ENCODE peak calls at places on chromosomes 1 and 21, in ten cellular contexts. One of them, this sample, is unnamed.

GRCh38 chr1:204733289-204733688 is 47.8 kb upstream of the LRRN2 start:
- DNase-seq in neural progenitor cell: no peak
- DNase-seq in NCI-H2081 treated with DMSO at 0.1 percent for 48 hours: no peak
- DNase-seq in OCI-M1: no peak
- DNase-seq in astrocyte of the cerebellum: no peak
- DNase-seq in stimulated activated CD8-positive, alpha-beta memory T cell treated with anti-CD3 and anti-CD28 coated beads, Interleukin-4, amount 100 ng/mL, for 24 hours: no peak
- DNase-seq in anterior cingulate cortex: no peak
- DNase-seq in H7: no peak
- DNase-seq in aorta: no peak
- DNase-seq in stimulated activated CD4-positive, alpha-beta T cell treated with anti-CD3 and anti-CD28 coated beads, Interleukin-2, amount 100 ng/mL, for 48 hours: no peak
- DNase-seq in this sample: no peak

GRCh38 chr1:93839307-93839706 is 39.7 kb downstream of the DNTTIP2 start:
- DNase-seq in stimulated activated CD8-positive, alpha-beta memory T cell treated with anti-CD3 and anti-CD28 coated beads, Interleukin-4, amount 100 ng/mL, for 24 hours: no peak
- DNase-seq in anterior cingulate cortex: no peak
- DNase-seq in aorta: no peak
- DNase-seq in stimulated activated CD4-positive, alpha-beta T cell treated with anti-CD3 and anti-CD28 coated beads, Interleukin-2, amount 100 ng/mL, for 48 hours: no peak
- DNase-seq in neural progenitor cell: no peak
- DNase-seq in NCI-H2081 treated with DMSO at 0.1 percent for 48 hours: no peak
- DNase-seq in H7: no peak
- DNase-seq in OCI-M1: peak
- DNase-seq in astrocyte of the cerebellum: no peak
- DNase-seq in this sample: peak

GRCh38 chr1:211133393-211133840 is 531 bp downstream of the KCNH1 start:
- DNase-seq in H7: peak
- DNase-seq in aorta: no peak
- DNase-seq in astrocyte of the cerebellum: no peak
- DNase-seq in NCI-H2081 treated with DMSO at 0.1 percent for 48 hours: no peak
- DNase-seq in stimulated activated CD4-positive, alpha-beta T cell treated with anti-CD3 and anti-CD28 coated beads, Interleukin-2, amount 100 ng/mL, for 48 hours: no peak
- DNase-seq in OCI-M1: no peak
- DNase-seq in neural progenitor cell: peak
- DNase-seq in anterior cingulate cortex: no peak
- DNase-seq in stimulated activated CD8-positive, alpha-beta memory T cell treated with anti-CD3 and anti-CD28 coated beads, Interleukin-4, amount 100 ng/mL, for 24 hours: peak
- DNase-seq in this sample: peak

GRCh38 chr21:36369064-36369685 is 16.0 kb upstream of the CHAF1B start:
- DNase-seq in neural progenitor cell: no peak
- DNase-seq in aorta: no peak
- DNase-seq in astrocyte of the cerebellum: no peak
- DNase-seq in NCI-H2081 treated with DMSO at 0.1 percent for 48 hours: no peak
- DNase-seq in stimulated activated CD8-positive, alpha-beta memory T cell treated with anti-CD3 and anti-CD28 coated beads, Interleukin-4, amount 100 ng/mL, for 24 hours: no peak
- DNase-seq in H7: no peak
- DNase-seq in stimulated activated CD4-positive, alpha-beta T cell treated with anti-CD3 and anti-CD28 coated beads, Interleukin-2, amount 100 ng/mL, for 48 hours: no peak
- DNase-seq in OCI-M1: no peak
- DNase-seq in anterior cingulate cortex: no peak
- DNase-seq in this sample: no peak

GRCh38 chr21:25887166-25887565 is 152.4 kb downstream of the GABPA start:
- DNase-seq in NCI-H2081 treated with DMSO at 0.1 percent for 48 hours: no peak
- DNase-seq in anterior cingulate cortex: no peak
- DNase-seq in aorta: no peak
- DNase-seq in neural progenitor cell: peak
- DNase-seq in OCI-M1: no peak
- DNase-seq in stimulated activated CD8-positive, alpha-beta memory T cell treated with anti-CD3 and anti-CD28 coated beads, Interleukin-4, amount 100 ng/mL, for 24 hours: no peak
- DNase-seq in H7: peak
- DNase-seq in stimulated activated CD4-positive, alpha-beta T cell treated with anti-CD3 and anti-CD28 coated beads, Interleukin-2, amount 100 ng/mL, for 48 hours: no peak
- DNase-seq in astrocyte of the cerebellum: no peak
- DNase-seq in this sample: peak

GRCh38 chr1:96861836-96862235 is 140.3 kb downstream of the PTBP2 start:
- DNase-seq in OCI-M1: no peak
- DNase-seq in NCI-H2081 treated with DMSO at 0.1 percent for 48 hours: no peak
- DNase-seq in H7: no peak
- DNase-seq in anterior cingulate cortex: no peak
- DNase-seq in stimulated activated CD4-positive, alpha-beta T cell treated with anti-CD3 and anti-CD28 coated beads, Interleukin-2, amount 100 ng/mL, for 48 hours: no peak
- DNase-seq in stimulated activated CD8-positive, alpha-beta memory T cell treated with anti-CD3 and anti-CD28 coated beads, Interleukin-4, amount 100 ng/mL, for 24 hours: no peak
- DNase-seq in astrocyte of the cerebellum: no peak
- DNase-seq in aorta: no peak
- DNase-seq in neural progenitor cell: no peak
- DNase-seq in this sample: no peak

GRCh38 chr1:16236091-16236494 is 890 bp downstream of the CPLANE2 start:
- DNase-seq in OCI-M1: no peak
- DNase-seq in anterior cingulate cortex: no peak
- DNase-seq in astrocyte of the cerebellum: no peak
- DNase-seq in NCI-H2081 treated with DMSO at 0.1 percent for 48 hours: peak
- DNase-seq in stimulated activated CD8-positive, alpha-beta memory T cell treated with anti-CD3 and anti-CD28 coated beads, Interleukin-4, amount 100 ng/mL, for 24 hours: no peak
- DNase-seq in aorta: peak
- DNase-seq in stimulated activated CD4-positive, alpha-beta T cell treated with anti-CD3 and anti-CD28 coated beads, Interleukin-2, amount 100 ng/mL, for 48 hours: peak
- DNase-seq in neural progenitor cell: peak
- DNase-seq in H7: peak
- DNase-seq in this sample: no peak

GRCh38 chr1:72230746-72231145 is 51.6 kb downstream of the NEGR1 start:
- DNase-seq in astrocyte of the cerebellum: no peak
- DNase-seq in aorta: no peak
- DNase-seq in OCI-M1: no peak
- DNase-seq in stimulated activated CD8-positive, alpha-beta memory T cell treated with anti-CD3 and anti-CD28 coated beads, Interleukin-4, amount 100 ng/mL, for 24 hours: no peak
- DNase-seq in stimulated activated CD4-positive, alpha-beta T cell treated with anti-CD3 and anti-CD28 coated beads, Interleukin-2, amount 100 ng/mL, for 48 hours: no peak
- DNase-seq in NCI-H2081 treated with DMSO at 0.1 percent for 48 hours: no peak
- DNase-seq in neural progenitor cell: no peak
- DNase-seq in anterior cingulate cortex: no peak
- DNase-seq in H7: no peak
- DNase-seq in this sample: no peak

GRCh38 chr1:157105988-157106812 is 6.6 kb upstream of the ETV3L start:
- DNase-seq in astrocyte of the cerebellum: peak
- DNase-seq in stimulated activated CD8-positive, alpha-beta memory T cell treated with anti-CD3 and anti-CD28 coated beads, Interleukin-4, amount 100 ng/mL, for 24 hours: peak
- DNase-seq in stimulated activated CD4-positive, alpha-beta T cell treated with anti-CD3 and anti-CD28 coated beads, Interleukin-2, amount 100 ng/mL, for 48 hours: peak
- DNase-seq in H7: no peak
- DNase-seq in OCI-M1: peak
- DNase-seq in NCI-H2081 treated with DMSO at 0.1 percent for 48 hours: no peak
- DNase-seq in neural progenitor cell: no peak
- DNase-seq in anterior cingulate cortex: no peak
- DNase-seq in aorta: peak
- DNase-seq in this sample: peak

GRCh38 chr1:7384679-7385078 is 386.4 kb upstream of the VAMP3 start:
- DNase-seq in neural progenitor cell: no peak
- DNase-seq in astrocyte of the cerebellum: no peak
- DNase-seq in H7: peak
- DNase-seq in stimulated activated CD4-positive, alpha-beta T cell treated with anti-CD3 and anti-CD28 coated beads, Interleukin-2, amount 100 ng/mL, for 48 hours: no peak
- DNase-seq in aorta: peak
- DNase-seq in OCI-M1: no peak
- DNase-seq in NCI-H2081 treated with DMSO at 0.1 percent for 48 hours: no peak
- DNase-seq in stimulated activated CD8-positive, alpha-beta memory T cell treated with anti-CD3 and anti-CD28 coated beads, Interleukin-4, amount 100 ng/mL, for 24 hours: no peak
- DNase-seq in anterior cingulate cortex: no peak
- DNase-seq in this sample: no peak

GRCh38 chr1:4407851-4408250 is 246.6 kb upstream of the AJAP1 start:
- DNase-seq in OCI-M1: no peak
- DNase-seq in aorta: no peak
- DNase-seq in H7: no peak
- DNase-seq in NCI-H2081 treated with DMSO at 0.1 percent for 48 hours: no peak
- DNase-seq in astrocyte of the cerebellum: no peak
- DNase-seq in neural progenitor cell: no peak
- DNase-seq in stimulated activated CD4-positive, alpha-beta T cell treated with anti-CD3 and anti-CD28 coated beads, Interleukin-2, amount 100 ng/mL, for 48 hours: no peak
- DNase-seq in stimulated activated CD8-positive, alpha-beta memory T cell treated with anti-CD3 and anti-CD28 coated beads, Interleukin-4, amount 100 ng/mL, for 24 hours: no peak
- DNase-seq in anterior cingulate cortex: no peak
- DNase-seq in this sample: no peak

GRCh38 chr1:103525114-103525606 is 339 bp upstream of the RNPC3 start:
- DNase-seq in NCI-H2081 treated with DMSO at 0.1 percent for 48 hours: no peak
- DNase-seq in neural progenitor cell: peak
- DNase-seq in stimulated activated CD8-positive, alpha-beta memory T cell treated with anti-CD3 and anti-CD28 coated beads, Interleukin-4, amount 100 ng/mL, for 24 hours: no peak
- DNase-seq in aorta: peak
- DNase-seq in astrocyte of the cerebellum: peak
- DNase-seq in stimulated activated CD4-positive, alpha-beta T cell treated with anti-CD3 and anti-CD28 coated beads, Interleukin-2, amount 100 ng/mL, for 48 hours: no peak
- DNase-seq in H7: peak
- DNase-seq in OCI-M1: peak
- DNase-seq in anterior cingulate cortex: no peak
- DNase-seq in this sample: peak

GRCh38 chr1:8171751-8172464 is 145.8 kb upstream of the ERRFI1 start:
- DNase-seq in neural progenitor cell: no peak
- DNase-seq in NCI-H2081 treated with DMSO at 0.1 percent for 48 hours: no peak
- DNase-seq in H7: no peak
- DNase-seq in aorta: no peak
- DNase-seq in astrocyte of the cerebellum: no peak
- DNase-seq in stimulated activated CD8-positive, alpha-beta memory T cell treated with anti-CD3 and anti-CD28 coated beads, Interleukin-4, amount 100 ng/mL, for 24 hours: no peak
- DNase-seq in OCI-M1: no peak
- DNase-seq in anterior cingulate cortex: no peak
- DNase-seq in stimulated activated CD4-positive, alpha-beta T cell treated with anti-CD3 and anti-CD28 coated beads, Interleukin-2, amount 100 ng/mL, for 48 hours: no peak
- DNase-seq in this sample: no peak

GRCh38 chr1:147504801-147505303 is 36.4 kb upstream of the BCL9 start:
- DNase-seq in anterior cingulate cortex: no peak
- DNase-seq in stimulated activated CD8-positive, alpha-beta memory T cell treated with anti-CD3 and anti-CD28 coated beads, Interleukin-4, amount 100 ng/mL, for 24 hours: no peak
- DNase-seq in NCI-H2081 treated with DMSO at 0.1 percent for 48 hours: peak
- DNase-seq in H7: peak
- DNase-seq in OCI-M1: peak
- DNase-seq in stimulated activated CD4-positive, alpha-beta T cell treated with anti-CD3 and anti-CD28 coated beads, Interleukin-2, amount 100 ng/mL, for 48 hours: no peak
- DNase-seq in astrocyte of the cerebellum: peak
- DNase-seq in neural progenitor cell: peak
- DNase-seq in aorta: no peak
- DNase-seq in this sample: peak

GRCh38 chr1:64223329-64224151 is 20.1 kb downstream of the UBE2U start:
- DNase-seq in stimulated activated CD4-positive, alpha-beta T cell treated with anti-CD3 and anti-CD28 coated beads, Interleukin-2, amount 100 ng/mL, for 48 hours: no peak
- DNase-seq in aorta: no peak
- DNase-seq in anterior cingulate cortex: no peak
- DNase-seq in H7: no peak
- DNase-seq in astrocyte of the cerebellum: peak
- DNase-seq in OCI-M1: peak
- DNase-seq in stimulated activated CD8-positive, alpha-beta memory T cell treated with anti-CD3 and anti-CD28 coated beads, Interleukin-4, amount 100 ng/mL, for 24 hours: no peak
- DNase-seq in neural progenitor cell: no peak
- DNase-seq in NCI-H2081 treated with DMSO at 0.1 percent for 48 hours: no peak
- DNase-seq in this sample: peak

GRCh38 chr1:200708161-200708560 is 30.5 kb upstream of the CAMSAP2 start:
- DNase-seq in astrocyte of the cerebellum: no peak
- DNase-seq in neural progenitor cell: no peak
- DNase-seq in stimulated activated CD4-positive, alpha-beta T cell treated with anti-CD3 and anti-CD28 coated beads, Interleukin-2, amount 100 ng/mL, for 48 hours: no peak
- DNase-seq in anterior cingulate cortex: no peak
- DNase-seq in NCI-H2081 treated with DMSO at 0.1 percent for 48 hours: no peak
- DNase-seq in stimulated activated CD8-positive, alpha-beta memory T cell treated with anti-CD3 and anti-CD28 coated beads, Interleukin-4, amount 100 ng/mL, for 24 hours: no peak
- DNase-seq in OCI-M1: no peak
- DNase-seq in aorta: no peak
- DNase-seq in H7: no peak
- DNase-seq in this sample: no peak

GRCh38 chr1:32127780-32128179 is 19.9 kb downstream of the KPNA6 start:
- DNase-seq in anterior cingulate cortex: no peak
- DNase-seq in aorta: no peak
- DNase-seq in astrocyte of the cerebellum: no peak
- DNase-seq in stimulated activated CD4-positive, alpha-beta T cell treated with anti-CD3 and anti-CD28 coated beads, Interleukin-2, amount 100 ng/mL, for 48 hours: no peak
- DNase-seq in H7: no peak
- DNase-seq in neural progenitor cell: no peak
- DNase-seq in NCI-H2081 treated with DMSO at 0.1 percent for 48 hours: no peak
- DNase-seq in stimulated activated CD8-positive, alpha-beta memory T cell treated with anti-CD3 and anti-CD28 coated beads, Interleukin-4, amount 100 ng/mL, for 24 hours: no peak
- DNase-seq in OCI-M1: peak
- DNase-seq in this sample: no peak

GRCh38 chr1:228070173-228070572 is 12.3 kb upstream of the ARF1 start:
- DNase-seq in neural progenitor cell: no peak
- DNase-seq in aorta: no peak
- DNase-seq in stimulated activated CD8-positive, alpha-beta memory T cell treated with anti-CD3 and anti-CD28 coated beads, Interleukin-4, amount 100 ng/mL, for 24 hours: no peak
- DNase-seq in astrocyte of the cerebellum: no peak
- DNase-seq in NCI-H2081 treated with DMSO at 0.1 percent for 48 hours: no peak
- DNase-seq in anterior cingulate cortex: no peak
- DNase-seq in H7: no peak
- DNase-seq in OCI-M1: no peak
- DNase-seq in stimulated activated CD4-positive, alpha-beta T cell treated with anti-CD3 and anti-CD28 coated beads, Interleukin-2, amount 100 ng/mL, for 48 hours: no peak
- DNase-seq in this sample: no peak

GRCh38 chr1:92485374-92486250 is 1.1 kb downstream of the GFI1 start:
- DNase-seq in anterior cingulate cortex: no peak
- DNase-seq in aorta: peak
- DNase-seq in neural progenitor cell: peak
- DNase-seq in H7: peak
- DNase-seq in stimulated activated CD8-positive, alpha-beta memory T cell treated with anti-CD3 and anti-CD28 coated beads, Interleukin-4, amount 100 ng/mL, for 24 hours: peak
- DNase-seq in NCI-H2081 treated with DMSO at 0.1 percent for 48 hours: no peak
- DNase-seq in stimulated activated CD4-positive, alpha-beta T cell treated with anti-CD3 and anti-CD28 coated beads, Interleukin-2, amount 100 ng/mL, for 48 hours: peak
- DNase-seq in astrocyte of the cerebellum: no peak
- DNase-seq in OCI-M1: peak
- DNase-seq in this sample: peak

GRCh38 chr1:235878082-235878781 is 11.5 kb upstream of the LYST start:
- DNase-seq in astrocyte of the cerebellum: no peak
- DNase-seq in anterior cingulate cortex: no peak
- DNase-seq in NCI-H2081 treated with DMSO at 0.1 percent for 48 hours: peak
- DNase-seq in stimulated activated CD8-positive, alpha-beta memory T cell treated with anti-CD3 and anti-CD28 coated beads, Interleukin-4, amount 100 ng/mL, for 24 hours: no peak
- DNase-seq in OCI-M1: no peak
- DNase-seq in neural progenitor cell: no peak
- DNase-seq in H7: no peak
- DNase-seq in aorta: no peak
- DNase-seq in stimulated activated CD4-positive, alpha-beta T cell treated with anti-CD3 and anti-CD28 coated beads, Interleukin-2, amount 100 ng/mL, for 48 hours: no peak
- DNase-seq in this sample: no peak

GRCh38 chr1:156618853-156619581 is at the start of gene HAPLN2:
- DNase-seq in anterior cingulate cortex: no peak
- DNase-seq in neural progenitor cell: peak
- DNase-seq in stimulated activated CD8-positive, alpha-beta memory T cell treated with anti-CD3 and anti-CD28 coated beads, Interleukin-4, amount 100 ng/mL, for 24 hours: no peak
- DNase-seq in OCI-M1: peak
- DNase-seq in stimulated activated CD4-positive, alpha-beta T cell treated with anti-CD3 and anti-CD28 coated beads, Interleukin-2, amount 100 ng/mL, for 48 hours: no peak
- DNase-seq in astrocyte of the cerebellum: no peak
- DNase-seq in NCI-H2081 treated with DMSO at 0.1 percent for 48 hours: no peak
- DNase-seq in H7: peak
- DNase-seq in aorta: no peak
- DNase-seq in this sample: peak

GRCh38 chr1:162629077-162629637 is 3.1 kb upstream of the DDR2 start:
- DNase-seq in H7: no peak
- DNase-seq in anterior cingulate cortex: no peak
- DNase-seq in OCI-M1: no peak
- DNase-seq in stimulated activated CD8-positive, alpha-beta memory T cell treated with anti-CD3 and anti-CD28 coated beads, Interleukin-4, amount 100 ng/mL, for 24 hours: no peak
- DNase-seq in neural progenitor cell: no peak
- DNase-seq in astrocyte of the cerebellum: no peak
- DNase-seq in stimulated activated CD4-positive, alpha-beta T cell treated with anti-CD3 and anti-CD28 coated beads, Interleukin-2, amount 100 ng/mL, for 48 hours: no peak
- DNase-seq in aorta: no peak
- DNase-seq in NCI-H2081 treated with DMSO at 0.1 percent for 48 hours: no peak
- DNase-seq in this sample: peak

GRCh38 chr1:215710340-215710971 is 143.4 kb downstream of the KCTD3 start:
- DNase-seq in H7: peak
- DNase-seq in neural progenitor cell: peak
- DNase-seq in astrocyte of the cerebellum: peak
- DNase-seq in NCI-H2081 treated with DMSO at 0.1 percent for 48 hours: peak
- DNase-seq in stimulated activated CD8-positive, alpha-beta memory T cell treated with anti-CD3 and anti-CD28 coated beads, Interleukin-4, amount 100 ng/mL, for 24 hours: no peak
- DNase-seq in anterior cingulate cortex: no peak
- DNase-seq in aorta: no peak
- DNase-seq in OCI-M1: peak
- DNase-seq in stimulated activated CD4-positive, alpha-beta T cell treated with anti-CD3 and anti-CD28 coated beads, Interleukin-2, amount 100 ng/mL, for 48 hours: peak
- DNase-seq in this sample: peak

GRCh38 chr1:99566290-99567021 is 79.5 kb upstream of the PALMD start:
- DNase-seq in stimulated activated CD4-positive, alpha-beta T cell treated with anti-CD3 and anti-CD28 coated beads, Interleukin-2, amount 100 ng/mL, for 48 hours: no peak
- DNase-seq in neural progenitor cell: no peak
- DNase-seq in NCI-H2081 treated with DMSO at 0.1 percent for 48 hours: no peak
- DNase-seq in anterior cingulate cortex: no peak
- DNase-seq in OCI-M1: peak
- DNase-seq in H7: no peak
- DNase-seq in stimulated activated CD8-positive, alpha-beta memory T cell treated with anti-CD3 and anti-CD28 coated beads, Interleukin-4, amount 100 ng/mL, for 24 hours: no peak
- DNase-seq in astrocyte of the cerebellum: no peak
- DNase-seq in aorta: no peak
- DNase-seq in this sample: no peak

GRCh38 chr1:18325151-18325550 is 155.6 kb upstream of the KLHDC7A start:
- DNase-seq in H7: no peak
- DNase-seq in astrocyte of the cerebellum: no peak
- DNase-seq in stimulated activated CD4-positive, alpha-beta T cell treated with anti-CD3 and anti-CD28 coated beads, Interleukin-2, amount 100 ng/mL, for 48 hours: no peak
- DNase-seq in NCI-H2081 treated with DMSO at 0.1 percent for 48 hours: no peak
- DNase-seq in stimulated activated CD8-positive, alpha-beta memory T cell treated with anti-CD3 and anti-CD28 coated beads, Interleukin-4, amount 100 ng/mL, for 24 hours: no peak
- DNase-seq in aorta: no peak
- DNase-seq in OCI-M1: no peak
- DNase-seq in neural progenitor cell: peak
- DNase-seq in anterior cingulate cortex: no peak
- DNase-seq in this sample: no peak

GRCh38 chr21:42080788-42081083 is 9.6 kb downstream of the UMODL1 start:
- DNase-seq in aorta: no peak
- DNase-seq in NCI-H2081 treated with DMSO at 0.1 percent for 48 hours: no peak
- DNase-seq in stimulated activated CD8-positive, alpha-beta memory T cell treated with anti-CD3 and anti-CD28 coated beads, Interleukin-4, amount 100 ng/mL, for 24 hours: no peak
- DNase-seq in H7: no peak
- DNase-seq in anterior cingulate cortex: no peak
- DNase-seq in neural progenitor cell: no peak
- DNase-seq in stimulated activated CD4-positive, alpha-beta T cell treated with anti-CD3 and anti-CD28 coated beads, Interleukin-2, amount 100 ng/mL, for 48 hours: no peak
- DNase-seq in OCI-M1: no peak
- DNase-seq in astrocyte of the cerebellum: peak
- DNase-seq in this sample: peak

GRCh38 chr1:151281225-151281968 is 702 bp upstream of the ZNF687 start:
- DNase-seq in H7: peak
- DNase-seq in astrocyte of the cerebellum: peak
- DNase-seq in aorta: peak
- DNase-seq in stimulated activated CD8-positive, alpha-beta memory T cell treated with anti-CD3 and anti-CD28 coated beads, Interleukin-4, amount 100 ng/mL, for 24 hours: peak
- DNase-seq in NCI-H2081 treated with DMSO at 0.1 percent for 48 hours: peak
- DNase-seq in OCI-M1: peak
- DNase-seq in neural progenitor cell: peak
- DNase-seq in stimulated activated CD4-positive, alpha-beta T cell treated with anti-CD3 and anti-CD28 coated beads, Interleukin-2, amount 100 ng/mL, for 48 hours: peak
- DNase-seq in anterior cingulate cortex: peak
- DNase-seq in this sample: peak

GRCh38 chr1:80403472-80403893 is 1397.0 kb upstream of the ADGRL4 start:
- DNase-seq in aorta: no peak
- DNase-seq in neural progenitor cell: no peak
- DNase-seq in anterior cingulate cortex: no peak
- DNase-seq in astrocyte of the cerebellum: no peak
- DNase-seq in stimulated activated CD4-positive, alpha-beta T cell treated with anti-CD3 and anti-CD28 coated beads, Interleukin-2, amount 100 ng/mL, for 48 hours: no peak
- DNase-seq in stimulated activated CD8-positive, alpha-beta memory T cell treated with anti-CD3 and anti-CD28 coated beads, Interleukin-4, amount 100 ng/mL, for 24 hours: no peak
- DNase-seq in NCI-H2081 treated with DMSO at 0.1 percent for 48 hours: no peak
- DNase-seq in H7: no peak
- DNase-seq in OCI-M1: no peak
- DNase-seq in this sample: no peak

This sample was measured in choroid plexus epithelial cell.